ENCODE peak calls at places on chromosomes 3 and 15, in ten cellular contexts. A is activated CD4-positive, alpha-beta T cell treated with anti-CD3 and anti-CD28 coated beads, Interleukin-2, amount 50 U/mL, for 24 hours; P is head of caudate nucleus; R is ureter; Z is substantia nigra; M is ELR; N is activated CD4-positive, CD25-positive, alpha-beta regulatory T cell treated with anti-CD3 and anti-CD28 coated beads, Interleukin-2, amount 50 U/mL, for 72 hours; Y is AG08396; F is esophagus squamous epithelium; U is AML-193. I is an unnamed sample.

GRCh38 chr15:35305906-35306305 is 220.8 kb upstream of the NANOGP8 start:
- DNase-seq in A (no peak), P (no peak), U (no peak), Z (no peak), Y (peak; percentile 28), R (no peak), F (no peak), M (peak; percentile 70), N (no peak), I (no peak)

GRCh38 chr3:177134811-177135210 is 62.5 kb downstream of the TBL1XR1 start:
- DNase-seq in P (no peak), N (no peak), F (no peak), Y (no peak), M (no peak), A (no peak), U (no peak), R (no peak), Z (no peak), I (no peak)

GRCh38 chr3:158765518-158766205 is 33.4 kb upstream of the RARRES1 start:
- DNase-seq in Y (no peak), Z (no peak), M (peak; percentile 59), F (no peak), A (no peak), U (no peak), N (no peak), R (no peak), P (no peak), I (no peak)

GRCh38 chr3:143433787-143434378 is 314.3 kb downstream of the CHST2 start:
- DNase-seq in M (peak; percentile 40), A (no peak), F (no peak), U (peak; percentile 67), Y (no peak), R (no peak), P (no peak), N (no peak), Z (no peak), I (no peak)

GRCh38 chr3:37952564-37952963 is 38.0 kb upstream of the VILL start:
- DNase-seq in M (peak; percentile 69), Y (peak; percentile 64), R (no peak), Z (no peak), U (no peak), N (no peak), A (no peak), F (no peak), P (no peak), I (no peak)

GRCh38 chr3:172749201-172749965 is 1.1 kb upstream of the ECT2 start:
- DNase-seq in Y (peak; percentile 65), A (no peak), R (no peak), N (no peak), U (no peak), M (peak; percentile 97), Z (no peak), F (no peak), P (no peak), I (no peak)

GRCh38 chr3:70771426-70772147 is 459.1 kb upstream of the MDFIC2 start:
- DNase-seq in M (peak; percentile 72), Z (no peak), F (no peak), U (no peak), A (no peak), Y (no peak), P (no peak), N (no peak), R (no peak), I (no peak)

GRCh38 chr15:82835391-82835917 is 26.0 kb downstream of the WHAMM start:
- DNase-seq in Y (no peak), N (no peak), R (no peak), F (no peak), Z (no peak), A (no peak), P (no peak), M (no peak), U (no peak), I (no peak)

GRCh38 chr15:57567909-57568308 is 23.8 kb upstream of the MYZAP start:
- DNase-seq in R (no peak), Y (no peak), U (no peak), M (no peak), P (no peak), N (no peak), F (no peak), Z (no peak), A (no peak), I (no peak)

GRCh38 chr15:57445872-57446271 is 69.6 kb downstream of the CGNL1 start:
- DNase-seq in N (no peak), M (no peak), Y (no peak), R (no peak), P (no peak), F (no peak), A (no peak), Z (no peak), U (no peak), I (no peak)

GRCh38 chr3:52777127-52777958 is at the start of gene ITIH1:
- DNase-seq in Z (no peak), A (no peak), M (no peak), N (peak; percentile 26), R (peak; percentile 22), F (no peak), P (no peak), Y (no peak), U (no peak), I (peak; percentile 68)

GRCh38 chr15:82315519-82316246 is 33.6 kb downstream of the GOLGA6L10 start:
- DNase-seq in F (no peak), P (no peak), U (no peak), Z (no peak), R (peak; percentile 28), Y (no peak), A (no peak), N (no peak), M (no peak), I (no peak)

GRCh38 chr3:187491371-187491770 is 123.2 kb downstream of the RTP4 start:
- DNase-seq in P (no peak), R (no peak), F (no peak), U (no peak), Z (no peak), Y (no peak), A (no peak), N (no peak), M (no peak), I (no peak)

GRCh38 chr3:53252105-53252946 is 3.5 kb downstream of the TKT start:
- DNase-seq in Y (no peak), Z (no peak), M (no peak), N (no peak), U (peak; percentile 83), F (no peak), R (no peak), P (no peak), A (no peak), I (no peak)

GRCh38 chr3:129577925-129578742 is 28.3 kb downstream of the PLXND1 start:
- DNase-seq in Y (no peak), M (no peak), R (no peak), F (peak; percentile 29), N (no peak), U (peak; percentile 85), A (no peak), P (no peak), Z (no peak), I (no peak)

GRCh38 chr15:101237161-101237775 is 14.6 kb downstream of the CHSY1 start:
- DNase-seq in Y (no peak), P (no peak), A (no peak), M (no peak), Z (no peak), F (no peak), R (no peak), N (no peak), U (peak; percentile 73), I (no peak)

GRCh38 chr3:191366675-191367074 is 36.3 kb upstream of the UTS2B start:
- DNase-seq in Z (no peak), R (no peak), U (no peak), P (no peak), M (peak; percentile 81), N (no peak), Y (no peak), F (no peak), A (no peak), I (no peak)

GRCh38 chr15:63075072-63075995 is 32.8 kb downstream of the TPM1 start:
- DNase-seq in A (no peak), M (no peak), U (no peak), P (no peak), Z (no peak), N (no peak), F (no peak), R (no peak), Y (no peak), I (no peak)

I was measured in left lobe of liver.